ENCODE peak calls at places on chromosomes 1 and 21, in eight cellular contexts. Y is left ventricle myocardium inferior, Z is choroid plexus epithelial cell, O is Panc1, Q is uterus, S is heart right ventricle, I is right lobe of liver, R is fibroblast of the aortic adventitia. V is an unnamed sample.

GRCh38 chr1:119188926-119189325 is 48.5 kb upstream of the WARS2 start:
- DNase-seq in S (no peak), Z (peak), Y (no peak), O (no peak), I (no peak), R (peak), Q (no peak), V (no peak)

GRCh38 chr1:37391181-37391949 is 83.0 kb upstream of the ZC3H12A start:
- DNase-seq in R (no peak), Y (no peak), O (no peak), S (no peak), I (no peak), Z (peak), Q (no peak), V (no peak)

GRCh38 chr1:110476028-110476765 is 25.2 kb downstream of the PROK1 start:
- DNase-seq in I (no peak), Q (no peak), S (no peak), O (no peak), Y (no peak), R (no peak), Z (no peak), V (no peak)

GRCh38 chr1:238895911-238896310 is 490.5 kb upstream of the CHRM3 start:
- DNase-seq in I (no peak), Y (no peak), O (no peak), Q (no peak), R (no peak), S (no peak), Z (no peak), V (no peak)

GRCh38 chr1:172882791-172883386 is 167.9 kb downstream of the TNFSF18 start:
- DNase-seq in R (no peak), Z (no peak), Y (no peak), S (no peak), I (no peak), Q (no peak), O (no peak), V (no peak)

GRCh38 chr21:34046917-34047316 is 26.5 kb upstream of the MRPS6 start:
- DNase-seq in Z (no peak), R (no peak), S (no peak), I (no peak), Q (no peak), Y (no peak), O (no peak), V (no peak)

GRCh38 chr1:241551759-241552638 is 19.8 kb downstream of the KMO start:
- DNase-seq in I (peak), Y (peak), O (no peak), R (no peak), S (no peak), Q (no peak), Z (no peak), V (no peak)

GRCh38 chr1:86692636-86693035 is 11.7 kb upstream of the SH3GLB1 start:
- DNase-seq in S (no peak), Y (no peak), R (no peak), O (no peak), I (no peak), Q (no peak), Z (no peak), V (no peak)

GRCh38 chr1:170095976-170096725 is 21.7 kb upstream of the KIFAP3 start:
- DNase-seq in I (no peak), Q (no peak), Z (no peak), S (no peak), R (no peak), O (no peak), Y (no peak), V (no peak)

GRCh38 chr1:171611306-171611705 is 10.7 kb upstream of the MYOCOS start:
- DNase-seq in O (no peak), I (no peak), Q (no peak), Y (no peak), S (no peak), Z (peak), R (peak), V (peak)

GRCh38 chr1:218459878-218460277 is 114.7 kb downstream of the TGFB2 start:
- DNase-seq in S (no peak), Z (peak), Y (no peak), Q (no peak), I (no peak), R (peak), O (peak), V (peak)

GRCh38 chr1:17984510-17985085 is 123.0 kb upstream of the IGSF21 start:
- DNase-seq in R (peak), Y (no peak), I (no peak), Z (peak), S (no peak), O (no peak), Q (no peak), V (no peak)

GRCh38 chr1:81781749-81782148 is 19.0 kb upstream of the ADGRL2 start:
- DNase-seq in O (no peak), S (no peak), I (no peak), R (no peak), Y (no peak), Z (no peak), Q (no peak), V (no peak)

GRCh38 chr21:33064623-33064996 is 5.3 kb upstream of the OLIG1 start:
- DNase-seq in R (no peak), O (no peak), I (no peak), Y (no peak), Z (no peak), Q (no peak), S (no peak), V (no peak)

GRCh38 chr1:73911849-73912248 is 286.1 kb downstream of the LRRIQ3 start:
- DNase-seq in S (no peak), Z (no peak), Y (no peak), R (no peak), I (no peak), Q (no peak), O (no peak), V (no peak)

GRCh38 chr1:32431736-32432400 is 33.0 kb upstream of the ZBTB8B start:
- DNase-seq in I (no peak), Q (no peak), S (no peak), Y (no peak), O (no peak), Z (no peak), R (no peak), V (no peak)

GRCh38 chr1:35369922-35370671 is 101.6 kb downstream of the ZMYM4 start:
- DNase-seq in I (no peak), Y (peak), Z (peak), O (no peak), S (peak), Q (peak), R (peak), V (peak)

GRCh38 chr1:35364732-35365131 is 96.2 kb downstream of the ZMYM4 start:
- DNase-seq in Z (no peak), Y (no peak), O (no peak), I (no peak), Q (no peak), R (no peak), S (no peak), V (no peak)

GRCh38 chr1:35371506-35371905 is 103.0 kb downstream of the ZMYM4 start:
- DNase-seq in Z (peak), O (no peak), Q (no peak), R (no peak), I (no peak), S (no peak), Y (no peak), V (no peak)

DNA sequence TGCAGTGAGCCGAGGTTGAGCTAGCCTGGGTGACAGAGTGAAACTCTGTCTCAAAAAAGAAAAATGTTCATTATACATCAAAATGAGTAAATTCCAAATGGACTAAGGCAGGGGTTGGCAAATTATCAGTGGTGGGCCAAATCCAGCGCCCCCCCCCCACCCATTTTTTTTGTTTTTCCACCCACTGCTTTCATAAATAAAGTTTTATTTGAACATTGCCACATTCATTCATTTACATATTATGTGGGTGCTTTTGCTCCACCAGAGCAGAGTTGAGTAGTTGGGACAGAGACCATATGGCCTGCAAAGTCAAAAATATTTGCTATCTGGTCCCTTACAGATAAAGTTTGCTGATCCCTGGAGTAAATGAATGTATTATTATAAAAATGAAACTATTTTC is 99.4 kb downstream of the ZMYM4 start:
- DNase-seq in Z (no peak), Q (no peak), O (no peak), Y (no peak), I (no peak), R (no peak), S (no peak), V (no peak)
- H3K4me3 ChIP-seq in Z (no peak), Q (no peak), O (no peak), Y (no peak), I (no peak), R (no peak), S (no peak), V (no peak)

DNA sequence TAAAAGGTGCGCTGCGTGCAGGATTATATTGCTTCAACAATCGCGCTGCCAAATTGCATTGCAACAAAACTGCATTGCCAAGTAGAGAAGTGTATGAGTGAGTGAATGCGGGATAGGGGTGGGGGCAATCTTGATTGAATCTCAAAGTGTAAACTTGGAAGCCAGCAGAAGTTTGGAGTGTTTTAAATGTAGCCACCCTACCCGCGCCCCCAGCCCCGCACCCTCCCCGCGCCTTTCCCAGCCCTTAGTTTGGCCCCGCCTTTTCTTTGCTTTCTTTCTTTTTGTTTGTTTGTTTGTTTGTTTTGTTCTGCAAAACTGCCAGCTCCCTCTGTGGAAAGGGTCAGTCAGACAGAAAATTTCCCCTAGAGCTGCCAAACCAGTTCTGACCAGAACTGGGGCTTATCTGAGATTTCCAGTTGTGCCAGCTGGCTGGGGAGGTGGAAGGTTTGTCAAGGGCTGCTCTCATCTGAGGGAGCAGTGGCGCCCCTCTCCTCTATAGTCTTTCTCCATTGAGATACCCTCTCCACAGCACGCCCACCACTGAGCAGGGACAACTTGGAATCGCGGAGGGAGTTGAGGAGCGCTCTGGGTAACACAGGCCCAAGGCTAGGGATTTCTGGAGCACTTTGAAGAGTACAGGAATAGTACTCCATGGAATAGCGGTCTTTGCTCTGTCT is 666 bp upstream of the BEND5 start:
- DNase-seq in Y (no peak), Z (no peak), O (no peak), S (no peak), Q (peak), I (no peak), R (no peak), V (no peak)
- H3K4me3 ChIP-seq in Y (peak), Z (no peak), O (peak), S (peak), Q (peak), I (peak), R (peak), V (peak)

GRCh38 chr1:12182410-12182946 is 15.7 kb downstream of the TNFRSF1B start:
- DNase-seq in S (no peak), I (no peak), O (no peak), Z (no peak), Y (no peak), Q (no peak), R (peak), V (no peak)
- H3K4me3 ChIP-seq in S (no peak), I (no peak), O (no peak), Z (no peak), Y (no peak), Q (no peak), R (no peak), V (no peak)

GRCh38 chr1:223750730-223751572 is 38.6 kb downstream of the CAPN2 start:
- DNase-seq in S (no peak), Q (no peak), I (no peak), Z (no peak), R (no peak), O (no peak), Y (no peak), V (no peak)

GRCh38 chr1:223748405-223748772 is 36.0 kb downstream of the CAPN2 start:
- DNase-seq in Q (no peak), R (peak), Z (peak), I (no peak), Y (no peak), S (peak), O (no peak), V (no peak)

GRCh38 chr1:223747838-223748335 is 35.5 kb downstream of the CAPN2 start:
- DNase-seq in Q (peak), S (peak), R (peak), Z (peak), Y (no peak), O (no peak), I (peak), V (no peak)

GRCh38 chr1:223745731-223746130 is 33.4 kb downstream of the CAPN2 start:
- DNase-seq in S (no peak), Y (no peak), Z (no peak), I (no peak), O (no peak), R (peak), Q (no peak), V (no peak)

DNA sequence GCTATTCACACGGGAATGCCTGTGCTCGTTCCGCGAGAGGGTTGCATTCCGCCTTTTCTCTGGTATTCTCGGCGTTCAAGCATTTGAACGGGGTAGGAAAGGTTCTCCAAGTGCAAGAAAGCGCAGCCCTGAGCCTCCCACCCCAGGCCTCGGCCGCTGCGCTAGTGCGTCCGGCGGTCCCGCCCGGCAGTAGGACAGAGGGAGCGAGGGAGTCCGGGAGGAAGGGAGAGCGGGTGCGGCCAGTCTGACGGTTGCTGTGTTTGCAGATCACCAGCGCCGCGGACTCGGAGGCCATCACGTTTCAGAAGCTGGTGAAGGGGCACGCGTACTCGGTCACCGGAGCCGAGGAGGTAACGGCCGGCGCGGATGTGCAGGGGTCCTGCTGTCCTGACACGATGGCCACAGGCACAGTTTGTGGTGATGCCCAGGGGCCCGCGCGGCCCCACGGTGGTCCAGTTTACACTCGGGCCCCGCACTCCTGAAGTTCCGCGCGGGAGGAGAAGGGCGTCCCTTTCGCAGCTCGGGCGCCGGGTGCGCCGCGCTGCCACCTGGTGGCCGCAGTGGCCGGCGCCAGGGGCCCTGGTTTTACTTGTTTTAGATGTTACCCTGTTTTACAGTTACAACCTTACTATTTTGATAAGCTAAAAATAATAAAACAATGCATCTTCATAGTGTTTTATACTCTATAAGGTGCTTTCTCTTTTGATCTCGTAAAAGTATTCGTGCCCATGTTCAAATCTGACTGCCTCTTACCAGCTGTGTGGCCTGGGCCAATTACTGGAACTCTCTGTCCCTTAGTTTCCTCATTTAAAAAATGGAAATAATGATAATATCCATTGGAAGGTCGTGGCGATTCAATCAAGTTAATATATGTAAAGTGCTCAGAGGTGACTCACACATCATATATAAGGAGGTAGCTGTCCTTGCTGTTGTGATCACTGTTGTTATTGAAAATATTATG is 36.7 kb downstream of the CAPN2 start:
- DNase-seq in Z (peak), R (peak), I (peak), Q (peak), S (peak), O (no peak), Y (peak), V (no peak)
- H3K4me3 ChIP-seq in Z (peak), R (peak), I (peak), Q (peak), S (peak), O (peak), Y (peak), V (peak)